ENCODE peak calls at places on chromosomes 3 and 15, in four cellular contexts. One of them, this sample, is unnamed.

GRCh38 chr15:62110000-62110851 is 43.4 kb downstream of the C2CD4A start:
- DNase-seq in HEK293T: no peak
- DNase-seq in activated naive CD4-positive, alpha-beta T cell treated with anti-CD3 and anti-CD28 coated beads, Interleukin-2, amount 10 ng/mL, durations not matched to agents 7 days and 5 days: no peak
- DNase-seq in memory B cell: no peak
- DNase-seq in this sample: no peak

GRCh38 chr3:29642393-29643033 is 361.6 kb downstream of the RBMS3 start:
- DNase-seq in activated naive CD4-positive, alpha-beta T cell treated with anti-CD3 and anti-CD28 coated beads, Interleukin-2, amount 10 ng/mL, durations not matched to agents 7 days and 5 days: no peak
- DNase-seq in HEK293T: peak
- DNase-seq in memory B cell: no peak
- DNase-seq in this sample: no peak

GRCh38 chr3:158167737-158168469 is 58.0 kb downstream of the RSRC1 start:
- DNase-seq in HEK293T: peak
- DNase-seq in activated naive CD4-positive, alpha-beta T cell treated with anti-CD3 and anti-CD28 coated beads, Interleukin-2, amount 10 ng/mL, durations not matched to agents 7 days and 5 days: no peak
- DNase-seq in memory B cell: no peak
- DNase-seq in this sample: no peak

GRCh38 chr15:67967871-67968423 is 86.2 kb upstream of the PIAS1 start:
- DNase-seq in memory B cell: peak
- DNase-seq in activated naive CD4-positive, alpha-beta T cell treated with anti-CD3 and anti-CD28 coated beads, Interleukin-2, amount 10 ng/mL, durations not matched to agents 7 days and 5 days: peak
- DNase-seq in HEK293T: peak
- DNase-seq in this sample: peak

GRCh38 chr3:178072391-178072790 is 463.8 kb upstream of the KCNMB2 start:
- DNase-seq in activated naive CD4-positive, alpha-beta T cell treated with anti-CD3 and anti-CD28 coated beads, Interleukin-2, amount 10 ng/mL, durations not matched to agents 7 days and 5 days: no peak
- DNase-seq in HEK293T: no peak
- DNase-seq in memory B cell: no peak
- DNase-seq in this sample: no peak

GRCh38 chr3:43689766-43690399 is 855 bp upstream of the ABHD5 start:
- DNase-seq in activated naive CD4-positive, alpha-beta T cell treated with anti-CD3 and anti-CD28 coated beads, Interleukin-2, amount 10 ng/mL, durations not matched to agents 7 days and 5 days: no peak
- DNase-seq in HEK293T: no peak
- DNase-seq in memory B cell: no peak
- DNase-seq in this sample: no peak

GRCh38 chr15:90402806-90403205 is 14.8 kb downstream of the IQGAP1 start:
- DNase-seq in activated naive CD4-positive, alpha-beta T cell treated with anti-CD3 and anti-CD28 coated beads, Interleukin-2, amount 10 ng/mL, durations not matched to agents 7 days and 5 days: no peak
- DNase-seq in HEK293T: no peak
- DNase-seq in memory B cell: no peak
- DNase-seq in this sample: no peak

GRCh38 chr15:94416829-94417228 is 185.5 kb downstream of the MCTP2 start:
- DNase-seq in activated naive CD4-positive, alpha-beta T cell treated with anti-CD3 and anti-CD28 coated beads, Interleukin-2, amount 10 ng/mL, durations not matched to agents 7 days and 5 days: no peak
- DNase-seq in memory B cell: no peak
- DNase-seq in HEK293T: no peak
- DNase-seq in this sample: no peak

GRCh38 chr3:10467904-10468610 is 37.3 kb downstream of the ATP2B2 start:
- DNase-seq in HEK293T: no peak
- DNase-seq in activated naive CD4-positive, alpha-beta T cell treated with anti-CD3 and anti-CD28 coated beads, Interleukin-2, amount 10 ng/mL, durations not matched to agents 7 days and 5 days: no peak
- DNase-seq in memory B cell: no peak
- DNase-seq in this sample: no peak

GRCh38 chr3:180048108-180048507 is 11.4 kb upstream of the PEX5L start:
- DNase-seq in memory B cell: no peak
- DNase-seq in HEK293T: no peak
- DNase-seq in activated naive CD4-positive, alpha-beta T cell treated with anti-CD3 and anti-CD28 coated beads, Interleukin-2, amount 10 ng/mL, durations not matched to agents 7 days and 5 days: no peak
- DNase-seq in this sample: no peak

GRCh38 chr3:147391726-147392082 is 14.6 kb downstream of the ZIC4 start:
- DNase-seq in memory B cell: no peak
- DNase-seq in activated naive CD4-positive, alpha-beta T cell treated with anti-CD3 and anti-CD28 coated beads, Interleukin-2, amount 10 ng/mL, durations not matched to agents 7 days and 5 days: no peak
- DNase-seq in HEK293T: no peak
- DNase-seq in this sample: no peak

GRCh38 chr3:24119321-24119751 is 174.2 kb downstream of the NR1D2 start:
- DNase-seq in memory B cell: no peak
- DNase-seq in activated naive CD4-positive, alpha-beta T cell treated with anti-CD3 and anti-CD28 coated beads, Interleukin-2, amount 10 ng/mL, durations not matched to agents 7 days and 5 days: no peak
- DNase-seq in HEK293T: no peak
- DNase-seq in this sample: no peak

GRCh38 chr15:89654847-89655805 is at the start of gene KIF7:
- DNase-seq in activated naive CD4-positive, alpha-beta T cell treated with anti-CD3 and anti-CD28 coated beads, Interleukin-2, amount 10 ng/mL, durations not matched to agents 7 days and 5 days: peak
- DNase-seq in HEK293T: peak
- DNase-seq in memory B cell: no peak
- DNase-seq in this sample: no peak

GRCh38 chr15:54519577-54519976 is 541.3 kb downstream of the UNC13C start:
- DNase-seq in HEK293T: no peak
- DNase-seq in memory B cell: no peak
- DNase-seq in activated naive CD4-positive, alpha-beta T cell treated with anti-CD3 and anti-CD28 coated beads, Interleukin-2, amount 10 ng/mL, durations not matched to agents 7 days and 5 days: no peak
- DNase-seq in this sample: no peak

GRCh38 chr3:160184655-160185054 is 40.6 kb upstream of the C3orf80 start:
- DNase-seq in memory B cell: no peak
- DNase-seq in HEK293T: no peak
- DNase-seq in activated naive CD4-positive, alpha-beta T cell treated with anti-CD3 and anti-CD28 coated beads, Interleukin-2, amount 10 ng/mL, durations not matched to agents 7 days and 5 days: no peak
- DNase-seq in this sample: no peak

GRCh38 chr3:145807990-145808389 is 353.0 kb downstream of the PLOD2 start:
- DNase-seq in memory B cell: no peak
- DNase-seq in HEK293T: peak
- DNase-seq in activated naive CD4-positive, alpha-beta T cell treated with anti-CD3 and anti-CD28 coated beads, Interleukin-2, amount 10 ng/mL, durations not matched to agents 7 days and 5 days: no peak
- DNase-seq in this sample: no peak

GRCh38 chr3:101791778-101792177 is 12.8 kb downstream of the NXPE3 start:
- DNase-seq in memory B cell: peak
- DNase-seq in HEK293T: no peak
- DNase-seq in activated naive CD4-positive, alpha-beta T cell treated with anti-CD3 and anti-CD28 coated beads, Interleukin-2, amount 10 ng/mL, durations not matched to agents 7 days and 5 days: no peak
- DNase-seq in this sample: peak

GRCh38 chr15:99409560-99409959 is 156.2 kb upstream of the MEF2A start:
- DNase-seq in memory B cell: no peak
- DNase-seq in activated naive CD4-positive, alpha-beta T cell treated with anti-CD3 and anti-CD28 coated beads, Interleukin-2, amount 10 ng/mL, durations not matched to agents 7 days and 5 days: no peak
- DNase-seq in HEK293T: no peak
- DNase-seq in this sample: no peak

GRCh38 chr3:17915341-17915740 is 172.9 kb upstream of the TBC1D5 start:
- DNase-seq in activated naive CD4-positive, alpha-beta T cell treated with anti-CD3 and anti-CD28 coated beads, Interleukin-2, amount 10 ng/mL, durations not matched to agents 7 days and 5 days: no peak
- DNase-seq in memory B cell: no peak
- DNase-seq in HEK293T: no peak
- DNase-seq in this sample: no peak

GRCh38 chr3:31804251-31805051 is 176.6 kb downstream of the OSBPL10 start:
- DNase-seq in activated naive CD4-positive, alpha-beta T cell treated with anti-CD3 and anti-CD28 coated beads, Interleukin-2, amount 10 ng/mL, durations not matched to agents 7 days and 5 days: no peak
- DNase-seq in HEK293T: no peak
- DNase-seq in memory B cell: no peak
- DNase-seq in this sample: no peak

GRCh38 chr3:98331329-98331728 is 22.3 kb upstream of the OR5K4 start:
- DNase-seq in memory B cell: no peak
- DNase-seq in activated naive CD4-positive, alpha-beta T cell treated with anti-CD3 and anti-CD28 coated beads, Interleukin-2, amount 10 ng/mL, durations not matched to agents 7 days and 5 days: no peak
- DNase-seq in HEK293T: no peak
- DNase-seq in this sample: no peak

GRCh38 chr3:46649436-46649835 is 37.1 kb downstream of the FAM240A start:
- DNase-seq in memory B cell: no peak
- DNase-seq in activated naive CD4-positive, alpha-beta T cell treated with anti-CD3 and anti-CD28 coated beads, Interleukin-2, amount 10 ng/mL, durations not matched to agents 7 days and 5 days: no peak
- DNase-seq in HEK293T: no peak
- DNase-seq in this sample: no peak

GRCh38 chr3:51934139-51934850 is 7.4 kb downstream of the RRP9 start:
- DNase-seq in activated naive CD4-positive, alpha-beta T cell treated with anti-CD3 and anti-CD28 coated beads, Interleukin-2, amount 10 ng/mL, durations not matched to agents 7 days and 5 days: no peak
- DNase-seq in memory B cell: no peak
- DNase-seq in HEK293T: peak
- DNase-seq in this sample: no peak

GRCh38 chr3:169454823-169455222 is 208.7 kb downstream of the MECOM start:
- DNase-seq in activated naive CD4-positive, alpha-beta T cell treated with anti-CD3 and anti-CD28 coated beads, Interleukin-2, amount 10 ng/mL, durations not matched to agents 7 days and 5 days: no peak
- DNase-seq in HEK293T: no peak
- DNase-seq in memory B cell: no peak
- DNase-seq in this sample: no peak

GRCh38 chr15:74384566-74385441 is 17.4 kb upstream of the CYP11A1 start:
- DNase-seq in activated naive CD4-positive, alpha-beta T cell treated with anti-CD3 and anti-CD28 coated beads, Interleukin-2, amount 10 ng/mL, durations not matched to agents 7 days and 5 days: peak
- DNase-seq in HEK293T: no peak
- DNase-seq in memory B cell: peak
- DNase-seq in this sample: peak

GRCh38 chr3:141386611-141387110 is 18.4 kb downstream of the ZBTB38 start:
- DNase-seq in memory B cell: no peak
- DNase-seq in HEK293T: peak
- DNase-seq in activated naive CD4-positive, alpha-beta T cell treated with anti-CD3 and anti-CD28 coated beads, Interleukin-2, amount 10 ng/mL, durations not matched to agents 7 days and 5 days: no peak
- DNase-seq in this sample: no peak

GRCh38 chr3:167350245-167350862 is 29.7 kb downstream of the ZBBX start:
- DNase-seq in activated naive CD4-positive, alpha-beta T cell treated with anti-CD3 and anti-CD28 coated beads, Interleukin-2, amount 10 ng/mL, durations not matched to agents 7 days and 5 days: no peak
- DNase-seq in memory B cell: no peak
- DNase-seq in HEK293T: peak
- DNase-seq in this sample: no peak

GRCh38 chr3:138081371-138082084 is 33.9 kb downstream of the DZIP1L start:
- DNase-seq in activated naive CD4-positive, alpha-beta T cell treated with anti-CD3 and anti-CD28 coated beads, Interleukin-2, amount 10 ng/mL, durations not matched to agents 7 days and 5 days: no peak
- DNase-seq in HEK293T: no peak
- DNase-seq in memory B cell: no peak
- DNase-seq in this sample: no peak

GRCh38 chr3:23202921-23203650 is at the start of gene UBE2E2:
- DNase-seq in HEK293T: peak
- DNase-seq in memory B cell: peak
- DNase-seq in activated naive CD4-positive, alpha-beta T cell treated with anti-CD3 and anti-CD28 coated beads, Interleukin-2, amount 10 ng/mL, durations not matched to agents 7 days and 5 days: peak
- DNase-seq in this sample: peak

GRCh38 chr3:120640231-120640630 is 41.8 kb downstream of the HGD start:
- DNase-seq in memory B cell: no peak
- DNase-seq in HEK293T: no peak
- DNase-seq in activated naive CD4-positive, alpha-beta T cell treated with anti-CD3 and anti-CD28 coated beads, Interleukin-2, amount 10 ng/mL, durations not matched to agents 7 days and 5 days: no peak
- DNase-seq in this sample: no peak

GRCh38 chr15:79602731-79603130 is 170.6 kb downstream of the MINAR1 start:
- DNase-seq in activated naive CD4-positive, alpha-beta T cell treated with anti-CD3 and anti-CD28 coated beads, Interleukin-2, amount 10 ng/mL, durations not matched to agents 7 days and 5 days: no peak
- DNase-seq in HEK293T: no peak
- DNase-seq in memory B cell: no peak
- DNase-seq in this sample: no peak

GRCh38 chr15:31214864-31215489 is 111.7 kb upstream of the KLF13 start:
- DNase-seq in HEK293T: no peak
- DNase-seq in memory B cell: no peak
- DNase-seq in activated naive CD4-positive, alpha-beta T cell treated with anti-CD3 and anti-CD28 coated beads, Interleukin-2, amount 10 ng/mL, durations not matched to agents 7 days and 5 days: no peak
- DNase-seq in this sample: no peak

GRCh38 chr3:113537155-113537554 is 4.8 kb downstream of the SIDT1 start:
- DNase-seq in activated naive CD4-positive, alpha-beta T cell treated with anti-CD3 and anti-CD28 coated beads, Interleukin-2, amount 10 ng/mL, durations not matched to agents 7 days and 5 days: no peak
- DNase-seq in HEK293T: no peak
- DNase-seq in memory B cell: no peak
- DNase-seq in this sample: no peak

GRCh38 chr15:25790003-25790660 is 73.0 kb downstream of the ATP10A start:
- DNase-seq in activated naive CD4-positive, alpha-beta T cell treated with anti-CD3 and anti-CD28 coated beads, Interleukin-2, amount 10 ng/mL, durations not matched to agents 7 days and 5 days: peak
- DNase-seq in memory B cell: no peak
- DNase-seq in HEK293T: no peak
- DNase-seq in this sample: no peak

GRCh38 chr3:107690522-107691138 is 167.9 kb downstream of the BBX start:
- DNase-seq in activated naive CD4-positive, alpha-beta T cell treated with anti-CD3 and anti-CD28 coated beads, Interleukin-2, amount 10 ng/mL, durations not matched to agents 7 days and 5 days: no peak
- DNase-seq in memory B cell: peak
- DNase-seq in HEK293T: no peak
- DNase-seq in this sample: peak

GRCh38 chr3:131349946-131350347 is 31.6 kb upstream of the NUDT16 start:
- DNase-seq in HEK293T: no peak
- DNase-seq in memory B cell: no peak
- DNase-seq in activated naive CD4-positive, alpha-beta T cell treated with anti-CD3 and anti-CD28 coated beads, Interleukin-2, amount 10 ng/mL, durations not matched to agents 7 days and 5 days: no peak
- DNase-seq in this sample: no peak

GRCh38 chr15:100897201-100897872 is 17.7 kb downstream of the ALDH1A3 start:
- DNase-seq in memory B cell: no peak
- DNase-seq in activated naive CD4-positive, alpha-beta T cell treated with anti-CD3 and anti-CD28 coated beads, Interleukin-2, amount 10 ng/mL, durations not matched to agents 7 days and 5 days: no peak
- DNase-seq in HEK293T: no peak
- DNase-seq in this sample: no peak

GRCh38 chr15:37743826-37744225 is 190.6 kb upstream of the TMCO5A start:
- DNase-seq in activated naive CD4-positive, alpha-beta T cell treated with anti-CD3 and anti-CD28 coated beads, Interleukin-2, amount 10 ng/mL, durations not matched to agents 7 days and 5 days: no peak
- DNase-seq in memory B cell: no peak
- DNase-seq in HEK293T: no peak
- DNase-seq in this sample: no peak

GRCh38 chr3:190053919-190054672 is 66.6 kb downstream of the P3H2 start:
- DNase-seq in activated naive CD4-positive, alpha-beta T cell treated with anti-CD3 and anti-CD28 coated beads, Interleukin-2, amount 10 ng/mL, durations not matched to agents 7 days and 5 days: no peak
- DNase-seq in memory B cell: no peak
- DNase-seq in HEK293T: no peak
- DNase-seq in this sample: no peak

This sample was measured in naive B cell.